ENCODE peak calls at places on chromosomes 11 and 22, in five cellular contexts. G is mesenchymal stem cell, I is H9, B is neuronal stem cell, D is H1. O is an unnamed sample.

GRCh38 chr11:90629251-90629806 is 406.5 kb upstream of the CHORDC1 start:
- DNase-seq in D (no peak), B (no peak), I (no peak), G (no peak), O (peak; percentile 64)

GRCh38 chr11:65870706-65871681 is 1.6 kb downstream of the EFEMP2 start:
- DNase-seq in G (peak; percentile 69), B (no peak), D (no peak), I (no peak), O (no peak)

GRCh38 chr11:121563003-121563402 is 110.2 kb upstream of the SORL1-AS1 start:
- DNase-seq in B (no peak), G (no peak), D (no peak), I (no peak), O (no peak)

GRCh38 chr11:795638-796564 is 2.2 kb downstream of the SLC25A22 start:
- DNase-seq in I (no peak), D (no peak), B (no peak), G (peak; percentile 93), O (no peak)

GRCh38 chr11:102727890-102728289 is 3.1 kb upstream of the MMP8 start:
- DNase-seq in I (no peak), G (peak; percentile 86), D (no peak), B (no peak), O (peak; percentile 21)

GRCh38 chr11:37505406-37505805 is 907.4 kb upstream of the RAG2 start:
- DNase-seq in I (no peak), D (no peak), G (no peak), B (peak; percentile 1), O (no peak)

GRCh38 chr22:29359469-29359868 is 28.9 kb downstream of the AP1B1 start:
- DNase-seq in B (no peak), G (peak; percentile 70), I (peak; percentile 69), D (no peak), O (peak; percentile 47)

GRCh38 chr11:88103337-88104206 is 71.7 kb downstream of the RAB38 start:
- DNase-seq in D (peak; percentile 63), G (peak; percentile 86), B (peak; percentile 32), I (peak; percentile 93), O (peak; percentile 55)

GRCh38 chr22:25350551-25350971 is 131.1 kb downstream of the CRYBB2 start:
- DNase-seq in I (peak; percentile 52), B (no peak), D (no peak), G (no peak), O (no peak)

GRCh38 chr11:47980907-47981621 is 705 bp downstream of the PTPRJ start:
- DNase-seq in I (peak; percentile 45), G (peak; percentile 59), D (no peak), B (peak; percentile 54), O (peak; percentile 52)

GRCh38 chr11:126319374-126319740 is 15.5 kb downstream of the DCPS start:
- DNase-seq in D (no peak), I (no peak), G (no peak), B (no peak), O (no peak)
- H3K14ac ChIP-seq in D (no peak overlapping the region), I (no peak overlapping the region), G (no peak overlapping the region), B (no peak overlapping the region), O (no peak overlapping the region)

DNA sequence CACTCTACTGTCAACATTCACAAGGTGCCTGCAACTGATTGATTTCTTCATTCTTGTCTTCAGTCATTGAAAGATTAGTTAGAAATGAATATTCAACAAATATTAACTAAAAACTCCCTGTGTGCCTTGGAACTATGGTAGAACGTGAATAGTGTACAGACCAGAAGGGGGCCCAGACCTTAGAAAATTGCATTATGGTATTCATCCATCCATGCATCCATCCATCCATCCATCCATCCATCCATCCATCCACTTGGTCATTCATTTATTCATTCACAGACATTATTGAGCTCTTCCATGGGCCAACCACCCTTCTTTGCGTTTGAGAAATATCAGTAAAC is 10.2 kb upstream of the ACCSL start:
- DNase-seq in B (no peak), I (peak; percentile 1), D (no peak), G (no peak), O (no peak)
- H2BK12ac ChIP-seq in B (no peak overlapping the region), I (no peak overlapping the region), D (no peak overlapping the region), G (no peak overlapping the region), O (no peak overlapping the region)

GRCh38 chr11:114192841-114193389 is 103.3 kb upstream of the NNMT start:
- DNase-seq in G (no peak), B (no peak), I (no peak), D (no peak), O (no peak)

GRCh38 chr11:114188851-114189570 is 107.2 kb upstream of the NNMT start:
- DNase-seq in B (no peak), G (no peak), I (no peak), D (no peak), O (no peak)

GRCh38 chr11:114190630-114191029 is 105.6 kb upstream of the NNMT start:
- DNase-seq in B (no peak), I (no peak), G (no peak), D (no peak), O (no peak)

GRCh38 chr11:114193730-114194674 is 102.2 kb upstream of the NNMT start:
- DNase-seq in I (no peak), B (no peak), D (no peak), G (no peak), O (no peak)

GRCh38 chr11:114191893-114192292 is 104.3 kb upstream of the NNMT start:
- DNase-seq in D (no peak), I (no peak), G (no peak), B (no peak), O (no peak)
- H3K18ac ChIP-seq in D (no peak overlapping the region), I (no peak overlapping the region), G (no peak overlapping the region), B (no peak overlapping the region), O (no peak overlapping the region)

GRCh38 chr11:12289667-12290476 is 87.5 kb upstream of the PARVA start:
- DNase-seq in I (no peak), B (no peak), G (no peak), D (no peak), O (no peak)
- H3K14ac ChIP-seq in I (no peak overlapping the region), B (no peak overlapping the region), G (no peak overlapping the region), D (no peak overlapping the region), O (no peak overlapping the region)

GRCh38 chr11:40754297-40754696 is 705.2 kb downstream of the LRRC4C start:
- DNase-seq in I (no peak), D (no peak), G (no peak), B (no peak), O (no peak)
- H2BK12ac ChIP-seq in I (no peak overlapping the region), D (no peak overlapping the region), G (no peak overlapping the region), B (no peak overlapping the region), O (no peak overlapping the region)

DNA sequence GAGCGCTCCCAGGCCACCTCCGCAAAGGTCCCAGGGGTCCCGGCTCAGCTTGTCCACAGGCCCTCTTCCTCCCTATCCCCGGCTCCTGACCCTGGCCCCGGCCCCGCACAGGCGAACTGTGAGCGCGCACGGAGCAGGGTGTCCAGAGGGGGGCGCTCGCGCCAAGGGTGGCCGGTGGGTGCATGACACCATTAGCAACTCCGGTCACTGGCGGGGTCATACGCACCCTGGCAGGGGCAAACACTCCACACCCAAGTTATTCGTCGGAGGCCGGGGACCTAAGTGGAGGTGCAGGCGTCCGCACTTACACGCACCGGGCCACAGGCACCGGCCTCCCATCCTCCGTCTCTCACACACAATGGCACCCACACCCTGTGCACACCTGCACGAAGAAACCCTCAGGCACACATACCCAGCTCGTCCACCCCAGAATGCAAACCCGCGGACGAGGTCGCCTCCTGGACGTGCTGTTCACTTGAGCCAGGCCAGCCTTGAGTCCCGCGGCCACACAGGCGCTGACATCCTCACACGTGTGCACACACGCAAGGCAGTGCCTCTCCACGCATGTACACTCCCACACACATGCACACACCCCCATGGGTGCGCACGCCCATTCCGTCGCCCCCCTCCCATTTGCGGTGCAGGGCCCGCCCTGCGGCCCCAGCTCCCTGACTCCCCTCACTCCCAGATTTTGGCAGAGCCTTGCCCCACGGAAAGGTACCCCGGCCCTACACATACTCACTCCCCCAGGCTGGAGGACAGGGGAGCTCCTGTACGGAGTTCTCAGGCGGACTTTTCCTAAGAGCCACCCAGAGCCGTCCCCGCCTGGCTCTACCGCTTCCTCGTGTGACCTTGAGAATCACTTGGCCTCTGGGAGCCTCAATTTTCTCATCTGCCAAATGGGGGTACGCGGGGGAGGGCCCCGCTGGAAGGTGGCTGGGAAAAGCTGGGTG is at the start of gene RASGRP2:
- DNase-seq in I (peak; percentile 85), D (no peak), G (peak; percentile 40), B (no peak), O (no peak)
- H3K18ac ChIP-seq in I (peak within 1 kb of the TSS; percentile 13), D (peak within 1 kb of the TSS; percentile 65), G (no peak within 1 kb of the TSS), B (peak within 1 kb of the TSS; percentile 90), O (no peak within 1 kb of the TSS)

GRCh38 chr11:128709402-128709801 is 15.5 kb downstream of the FLI1 start:
- DNase-seq in I (no peak), D (no peak), B (no peak), G (peak; percentile 88), O (peak; percentile 42)
- H3K14ac ChIP-seq in I (no peak overlapping the region), D (no peak overlapping the region), B (no peak overlapping the region), G (no peak overlapping the region), O (no peak overlapping the region)

GRCh38 chr11:43071338-43071737 is 240.5 kb upstream of the API5 start:
- DNase-seq in D (no peak), I (no peak), G (no peak), B (no peak), O (no peak)
- H2BK12ac ChIP-seq in D (no peak overlapping the region), I (no peak overlapping the region), G (no peak overlapping the region), B (no peak overlapping the region), O (no peak overlapping the region)

GRCh38 chr11:72102946-72103753 is at the start of gene LAMTOR1:
- DNase-seq in B (peak; percentile 96), D (peak; percentile 98), G (peak; percentile 99), I (peak; percentile 99), O (peak; percentile 99)
- H3K18ac ChIP-seq in B (peak within 1 kb of the TSS; percentile 94), D (peak within 1 kb of the TSS; percentile 26), G (peak within 1 kb of the TSS; percentile 95), I (peak within 1 kb of the TSS; percentile 75), O (peak within 1 kb of the TSS; percentile 92)

O was measured in trophoblast cell.